ENCODE peak calls at places on chromosomes 1 and 21, in five cellular contexts. H is neural progenitor cell, I is fibroblast of lung, A is stomach, V is PC-9. P is an unnamed sample.

GRCh38 chr1:231770776-231771175 is 144.2 kb downstream of the DISC1 start:
- DNase-seq in A (no peak), I (no peak), V (no peak), H (no peak), P (no peak)

GRCh38 chr1:36384542-36385409 is 948 bp downstream of the STK40 start:
- DNase-seq in H (peak), A (peak), V (peak), I (peak), P (no peak)

GRCh38 chr1:47776554-47777156 is 220.5 kb downstream of the TRABD2B start:
- DNase-seq in H (peak), A (no peak), V (no peak), I (no peak), P (no peak)

GRCh38 chr1:22275626-22276395 is 132.9 kb upstream of the WNT4 start:
- DNase-seq in V (peak), I (peak), H (peak), A (peak), P (peak)

GRCh38 chr1:10669570-10669969 is 126.9 kb downstream of the CASZ1 start:
- DNase-seq in A (no peak), V (no peak), I (no peak), H (no peak), P (no peak)

GRCh38 chr1:204637985-204638356 is 47.6 kb downstream of the LRRN2 start:
- DNase-seq in H (peak), A (no peak), I (peak), V (no peak), P (no peak)

GRCh38 chr1:161229896-161230295 is 4.0 kb downstream of the TOMM40L start:
- DNase-seq in A (no peak), H (peak), I (no peak), V (no peak), P (no peak)

GRCh38 chr1:6448749-6449631 is 17.0 kb downstream of the TNFRSF25 start:
- DNase-seq in A (peak), H (peak), I (peak), V (no peak), P (no peak)

GRCh38 chr1:147560756-147561472 is 19.6 kb downstream of the BCL9 start:
- DNase-seq in A (no peak), H (no peak), V (no peak), I (no peak), P (no peak)

GRCh38 chr1:227890451-227891222 is 57.1 kb downstream of the WNT9A start:
- DNase-seq in H (no peak), A (peak), V (no peak), I (no peak), P (no peak)

GRCh38 chr1:59699227-59699847 is 115.4 kb upstream of the HOOK1 start:
- DNase-seq in I (peak), H (peak), V (no peak), A (no peak), P (no peak)

GRCh38 chr1:187477103-187477502 is 648.4 kb downstream of the PLA2G4A start:
- DNase-seq in H (no peak), V (no peak), I (peak), A (no peak), P (no peak)

GRCh38 chr1:221829327-221830011 is 87.6 kb upstream of the DUSP10 start:
- DNase-seq in I (peak), A (no peak), H (no peak), V (no peak), P (no peak)

GRCh38 chr21:29192999-29193563 is 62.6 kb downstream of the MAP3K7CL start:
- DNase-seq in V (no peak), H (no peak), A (no peak), I (no peak), P (no peak)

GRCh38 chr1:179788259-179788658 is 45.2 kb downstream of the FAM163A start:
- DNase-seq in A (no peak), V (no peak), H (peak), I (no peak), P (no peak)

GRCh38 chr1:86503477-86504129 is 34.9 kb downstream of the CLCA1 start:
- DNase-seq in A (no peak), V (no peak), I (no peak), H (peak), P (no peak)

GRCh38 chr21:34335316-34335715 is 28.5 kb upstream of the KCNE2 start:
- DNase-seq in V (no peak), A (no peak), H (peak), I (peak), P (peak)

GRCh38 chr1:230568008-230568407 is 74.3 kb upstream of the COG2 start:
- DNase-seq in I (peak), V (no peak), H (no peak), A (peak), P (no peak)

GRCh38 chr1:46615735-46616134 is 876 bp downstream of the MOB3C start:
- DNase-seq in A (no peak), I (no peak), V (no peak), H (no peak), P (no peak)

GRCh38 chr1:182147136-182147815 is 85.8 kb upstream of the ZNF648 start:
- DNase-seq in H (no peak), I (no peak), A (peak), V (no peak), P (no peak)

GRCh38 chr1:18560692-18561091 is 70.0 kb upstream of the PAX7 start:
- DNase-seq in I (no peak), H (no peak), A (no peak), V (no peak), P (no peak)
- TF ChIP-seq CTCF in I (no peak), H (peak), A (no peak), V (no peak), P (no peak)

DNA sequence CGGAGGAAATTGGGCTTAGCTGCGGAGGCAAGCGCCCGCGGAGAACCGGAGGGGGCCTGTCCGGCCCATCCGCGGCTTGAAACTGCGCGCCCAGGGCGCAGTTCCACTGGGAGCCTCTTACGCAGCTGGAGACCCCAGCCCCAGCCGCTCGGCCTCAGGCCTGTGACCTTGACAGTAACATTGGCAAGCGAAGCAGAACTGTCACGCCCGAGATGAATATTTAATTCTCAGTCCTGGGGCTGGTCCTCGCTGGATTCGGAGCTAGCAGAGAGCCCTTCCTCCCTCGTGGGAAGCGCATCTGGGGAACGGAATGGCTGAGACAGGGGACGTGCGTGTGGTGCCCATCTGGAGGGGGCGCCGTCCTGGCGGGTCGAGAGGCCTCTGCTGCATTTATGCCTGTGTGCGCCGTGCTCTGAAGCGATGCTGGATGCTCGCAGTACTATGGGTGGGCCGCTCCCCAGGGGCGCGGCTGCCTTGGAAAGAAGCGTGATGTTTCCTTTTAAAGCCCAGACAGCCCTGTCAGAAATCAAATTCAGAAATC is 951 bp downstream of the SLC6A17 start:
- DNase-seq in H (peak), A (no peak), I (no peak), V (no peak), P (no peak)
- TF ChIP-seq CTCF in H (peak), A (no peak), I (no peak), V (no peak), P (no peak)

GRCh38 chr1:38527373-38527966 is 332.1 kb downstream of the RRAGC start:
- DNase-seq in A (peak), V (no peak), H (no peak), I (no peak), P (no peak)

GRCh38 chr1:38525343-38525948 is 334.1 kb downstream of the RRAGC start:
- DNase-seq in A (no peak), V (no peak), H (no peak), I (no peak), P (no peak)

GRCh38 chr1:38526046-38526445 is 333.5 kb downstream of the RRAGC start:
- DNase-seq in I (no peak), H (no peak), A (no peak), V (no peak), P (no peak)

GRCh38 chr1:38522998-38523939 is 336.3 kb downstream of the RRAGC start:
- DNase-seq in V (no peak), I (no peak), A (no peak), H (no peak), P (no peak)

GRCh38 chr1:38524025-38524641 is 335.4 kb downstream of the RRAGC start:
- DNase-seq in H (no peak), I (no peak), V (no peak), A (no peak), P (no peak)
- TF ChIP-seq CTCF in H (no peak), I (no peak), V (no peak), A (no peak), P (no peak)

DNA sequence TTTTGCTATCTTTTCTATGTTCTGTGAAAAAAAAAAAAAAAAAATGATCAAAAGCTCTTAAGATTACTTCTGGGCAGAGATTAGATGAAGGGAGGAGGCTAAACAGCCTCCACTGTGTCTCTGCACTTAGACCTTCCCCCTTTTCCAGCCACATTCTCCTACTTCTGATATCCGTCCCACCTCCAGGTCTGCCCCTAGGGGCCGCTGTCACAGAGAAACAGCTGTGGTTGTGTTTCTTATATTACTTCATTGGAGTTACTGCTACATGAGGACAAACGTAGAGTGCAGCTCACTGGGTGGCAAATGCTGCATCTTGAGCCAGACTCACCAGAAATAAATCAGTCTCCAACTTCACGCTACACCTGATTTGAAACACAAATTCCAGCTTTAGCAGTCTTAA is 125.4 kb upstream of the PTBP2 start:
- DNase-seq in I (peak), A (no peak), H (peak), V (no peak), P (no peak)
- TF ChIP-seq CTCF in I (peak), A (no peak), H (peak), V (peak), P (peak)

P was measured in AG09319.